ENCODE peak calls at places on chromosome X, in four cellular contexts. U is heart right ventricle, I is astrocyte of the spinal cord, Z is neural crest cell. F is an unnamed sample.

GRCh38 chrX:131650637-131651410 is 107.0 kb downstream of the OR13H1 start:
- DNase-seq in U (no peak), I (peak; percentile 25), Z (no peak), F (no peak)

GRCh38 chrX:106481341-106481740 is 130.4 kb upstream of the RADX start:
- DNase-seq in U (peak; percentile 17), I (peak; percentile 47), Z (peak; percentile 67), F (no peak)

GRCh38 chrX:103586314-103586646 is 965 bp downstream of the TCEAL4 start:
- DNase-seq in U (no peak), I (no peak), Z (no peak), F (peak; percentile 50)

GRCh38 chrX:123481908-123482873 is 250.7 kb downstream of the THOC2 start:
- DNase-seq in U (no peak), I (peak; percentile 27), Z (no peak), F (peak; percentile 26)

GRCh38 chrX:136528645-136529315 is 3.2 kb upstream of the VGLL1 start:
- DNase-seq in U (no peak), I (no peak), Z (no peak), F (no peak)

GRCh38 chrX:25015486-25016360 is at the start of gene ARX:
- DNase-seq in U (peak; percentile 13), I (peak; percentile 63), Z (peak; percentile 72), F (no peak)

GRCh38 chrX:16185725-16186136 is 18.4 kb downstream of the MAGEB17 start:
- DNase-seq in U (no peak), I (peak; percentile 81), Z (no peak), F (no peak)

GRCh38 chrX:109632906-109633504 is 8.0 kb upstream of the KCNE5 start:
- DNase-seq in U (no peak), I (no peak), Z (peak; percentile 36), F (no peak)

GRCh38 chrX:2540426-2540942 is 39.7 kb upstream of the DHRSX start:
- DNase-seq in U (no peak), I (no peak), Z (no peak), F (no peak)

GRCh38 chrX:75273483-75273882 is 402 bp upstream of the UPRT start:
- DNase-seq in U (no peak), I (no peak), Z (no peak), F (no peak)

GRCh38 chrX:140762061-140762460 is 52.5 kb downstream of the LINC00632 start:
- DNase-seq in U (peak; percentile 25), I (peak; percentile 68), Z (peak; percentile 52), F (no peak)

GRCh38 chrX:71251456-71251973 is 2.4 kb downstream of the ZMYM3 start:
- DNase-seq in U (no peak), I (no peak), Z (no peak), F (no peak)

F was measured in uterus.